ENCODE peak calls at places on chromosome 10, in six cellular contexts. E, D, X, V, Z and B are unnamed samples.

GRCh38 chr10:7484456-7485266 is 73.8 kb upstream of the SFMBT2 start:
- DNase-seq in E (no peak), D (peak), X (no peak), V (no peak), Z (peak), B (peak)

GRCh38 chr10:117878626-117879025 is 168.1 kb downstream of the RAB11FIP2 start:
- DNase-seq in E (no peak), D (no peak), X (no peak), V (no peak), Z (no peak), B (no peak)

GRCh38 chr10:74306227-74306982 is 155.4 kb downstream of the ADK start:
- DNase-seq in E (no peak), D (no peak), X (no peak), V (peak), Z (no peak), B (no peak)

GRCh38 chr10:116470768-116471415 is 43.2 kb downstream of the PNLIPRP3 start:
- DNase-seq in E (peak), D (no peak), X (no peak), V (peak), Z (no peak), B (no peak)

GRCh38 chr10:7659560-7659959 is 7.2 kb downstream of the ITIH5 start:
- DNase-seq in E (no peak), D (no peak), X (no peak), V (peak), Z (no peak), B (no peak)

GRCh38 chr10:25048463-25048862 is 32.1 kb downstream of the THNSL1 start:
- DNase-seq in E (no peak), D (no peak), X (no peak), V (no peak), Z (no peak), B (no peak)

GRCh38 chr10:32225976-32226375 is 121.0 kb downstream of the EPC1 start:
- DNase-seq in E (no peak), D (no peak), X (no peak), V (no peak), Z (no peak), B (no peak)

GRCh38 chr10:117386805-117387204 is 11.6 kb upstream of the PDZD8 start:
- DNase-seq in E (no peak), D (no peak), X (no peak), V (no peak), Z (no peak), B (no peak)

GRCh38 chr10:129755075-129756020 is 208.7 kb downstream of the EBF3 start:
- DNase-seq in E (no peak), D (no peak), X (no peak), V (no peak), Z (no peak), B (no peak)

GRCh38 chr10:3935933-3936359 is 150.9 kb upstream of the KLF6 start:
- DNase-seq in E (no peak), D (no peak), X (no peak), V (peak), Z (no peak), B (no peak)

GRCh38 chr10:26361351-26361750 is 76.8 kb upstream of the APBB1IP start:
- DNase-seq in E (no peak), D (no peak), X (no peak), V (no peak), Z (no peak), B (no peak)

GRCh38 chr10:60767424-60767823 is 10.9 kb upstream of the CDK1 start:
- DNase-seq in E (no peak), D (no peak), X (no peak), V (no peak), Z (no peak), B (no peak)

GRCh38 chr10:18474111-18474455 is 177.3 kb downstream of the NSUN6 start:
- DNase-seq in E (no peak), D (no peak), X (no peak), V (no peak), Z (no peak), B (no peak)

GRCh38 chr10:17410907-17411306 is 43.5 kb downstream of the ST8SIA6 start:
- DNase-seq in E (no peak), D (no peak), X (no peak), V (no peak), Z (no peak), B (no peak)

GRCh38 chr10:106114656-106115186 is 1049.8 kb downstream of the SORCS1 start:
- DNase-seq in E (no peak), D (no peak), X (no peak), V (no peak), Z (no peak), B (no peak)

GRCh38 chr10:68406111-68406814 is 814 bp downstream of the RUFY2 start:
- DNase-seq in E (peak), D (no peak), X (no peak), V (peak), Z (no peak), B (peak)

GRCh38 chr10:104937528-104937927 is 296.4 kb downstream of the SORCS3 start:
- DNase-seq in E (peak), D (no peak), X (no peak), V (peak), Z (no peak), B (no peak)

GRCh38 chr10:17386021-17386420 is 68.4 kb downstream of the ST8SIA6 start:
- DNase-seq in E (no peak), D (no peak), X (no peak), V (no peak), Z (no peak), B (no peak)

GRCh38 chr10:100223879-100224278 is 5.5 kb downstream of the CHUK start:
- DNase-seq in E (no peak), D (no peak), X (no peak), V (no peak), Z (no peak), B (no peak)